ENCODE peak calls at places on chromosomes 6 and 20, in ten cellular contexts. One of them, this sample, is unnamed.

GRCh38 chr6:17361013-17361412 is 32.4 kb upstream of the CAP2 start:
- DNase-seq in fibroblast of lung: peak
- DNase-seq in neural progenitor cell: no peak
- DNase-seq in ascending aorta: no peak
- DNase-seq in testis: no peak
- DNase-seq in uterus: no peak
- DNase-seq in GM12865: no peak
- DNase-seq in CD8-positive, alpha-beta T cell: no peak
- DNase-seq in pancreas: no peak
- DNase-seq in AG10803: no peak
- DNase-seq in this sample: no peak

GRCh38 chr20:13147071-13147961 is 73.8 kb upstream of the ISM1 start:
- DNase-seq in fibroblast of lung: no peak
- DNase-seq in neural progenitor cell: no peak
- DNase-seq in ascending aorta: no peak
- DNase-seq in testis: peak
- DNase-seq in uterus: no peak
- DNase-seq in GM12865: no peak
- DNase-seq in CD8-positive, alpha-beta T cell: no peak
- DNase-seq in pancreas: no peak
- DNase-seq in AG10803: peak
- DNase-seq in this sample: no peak

GRCh38 chr6:113690255-113690956 is 166.7 kb upstream of the MARCKS start:
- DNase-seq in fibroblast of lung: peak
- DNase-seq in neural progenitor cell: no peak
- DNase-seq in ascending aorta: no peak
- DNase-seq in testis: no peak
- DNase-seq in uterus: no peak
- DNase-seq in GM12865: peak
- DNase-seq in CD8-positive, alpha-beta T cell: no peak
- DNase-seq in pancreas: no peak
- DNase-seq in AG10803: peak
- DNase-seq in this sample: peak

GRCh38 chr6:11911535-11911934 is 100.6 kb upstream of the HIVEP1 start:
- DNase-seq in fibroblast of lung: peak
- DNase-seq in neural progenitor cell: no peak
- DNase-seq in ascending aorta: no peak
- DNase-seq in testis: no peak
- DNase-seq in uterus: no peak
- DNase-seq in GM12865: no peak
- DNase-seq in CD8-positive, alpha-beta T cell: no peak
- DNase-seq in pancreas: no peak
- DNase-seq in AG10803: peak
- DNase-seq in this sample: peak

GRCh38 chr20:21681932-21682318 is 23.5 kb upstream of the PAX1 start:
- DNase-seq in fibroblast of lung: no peak
- DNase-seq in neural progenitor cell: no peak
- DNase-seq in ascending aorta: no peak
- DNase-seq in testis: no peak
- DNase-seq in uterus: no peak
- DNase-seq in GM12865: no peak
- DNase-seq in CD8-positive, alpha-beta T cell: no peak
- DNase-seq in pancreas: no peak
- DNase-seq in AG10803: no peak
- DNase-seq in this sample: no peak

GRCh38 chr6:106997392-106998257 is 23.1 kb upstream of the CD24 start:
- DNase-seq in fibroblast of lung: peak
- DNase-seq in neural progenitor cell: peak
- DNase-seq in ascending aorta: no peak
- DNase-seq in testis: peak
- DNase-seq in uterus: no peak
- DNase-seq in GM12865: peak
- DNase-seq in CD8-positive, alpha-beta T cell: peak
- DNase-seq in pancreas: peak
- DNase-seq in AG10803: peak
- DNase-seq in this sample: peak

GRCh38 chr20:14127831-14128230 is 132.5 kb downstream of the MACROD2 start:
- DNase-seq in fibroblast of lung: no peak
- DNase-seq in neural progenitor cell: no peak
- DNase-seq in ascending aorta: no peak
- DNase-seq in testis: no peak
- DNase-seq in uterus: no peak
- DNase-seq in GM12865: no peak
- DNase-seq in CD8-positive, alpha-beta T cell: no peak
- DNase-seq in pancreas: no peak
- DNase-seq in AG10803: no peak
- DNase-seq in this sample: no peak

GRCh38 chr6:105795913-105796517 is 290.1 kb upstream of the PRDM1 start:
- DNase-seq in fibroblast of lung: no peak
- DNase-seq in neural progenitor cell: no peak
- DNase-seq in ascending aorta: no peak
- DNase-seq in testis: no peak
- DNase-seq in uterus: no peak
- DNase-seq in GM12865: no peak
- DNase-seq in CD8-positive, alpha-beta T cell: no peak
- DNase-seq in pancreas: no peak
- DNase-seq in AG10803: no peak
- DNase-seq in this sample: no peak

GRCh38 chr6:42022755-42023384 is 27.5 kb upstream of the TAF8 start:
- DNase-seq in fibroblast of lung: no peak
- DNase-seq in neural progenitor cell: no peak
- DNase-seq in ascending aorta: no peak
- DNase-seq in testis: no peak
- DNase-seq in uterus: no peak
- DNase-seq in GM12865: peak
- DNase-seq in CD8-positive, alpha-beta T cell: no peak
- DNase-seq in pancreas: no peak
- DNase-seq in AG10803: no peak
- DNase-seq in this sample: no peak

GRCh38 chr6:74690365-74690764 is 515.5 kb downstream of the COL12A1 start:
- DNase-seq in fibroblast of lung: peak
- DNase-seq in neural progenitor cell: no peak
- DNase-seq in ascending aorta: no peak
- DNase-seq in testis: no peak
- DNase-seq in uterus: no peak
- DNase-seq in GM12865: no peak
- DNase-seq in CD8-positive, alpha-beta T cell: no peak
- DNase-seq in pancreas: no peak
- DNase-seq in AG10803: peak
- DNase-seq in this sample: no peak

GRCh38 chr6:20746024-20746423 is 211.8 kb downstream of the CDKAL1 start:
- DNase-seq in fibroblast of lung: peak
- DNase-seq in neural progenitor cell: no peak
- DNase-seq in ascending aorta: no peak
- DNase-seq in testis: no peak
- DNase-seq in uterus: no peak
- DNase-seq in GM12865: no peak
- DNase-seq in CD8-positive, alpha-beta T cell: no peak
- DNase-seq in pancreas: no peak
- DNase-seq in AG10803: no peak
- DNase-seq in this sample: no peak
- H3K4me3 ChIP-seq in fibroblast of lung: no peak
- H3K4me3 ChIP-seq in neural progenitor cell: no peak
- H3K4me3 ChIP-seq in ascending aorta: no peak
- H3K4me3 ChIP-seq in testis: no peak
- H3K4me3 ChIP-seq in uterus: no peak
- H3K4me3 ChIP-seq in GM12865: no peak
- H3K4me3 ChIP-seq in CD8-positive, alpha-beta T cell: no peak
- H3K4me3 ChIP-seq in pancreas: no peak
- H3K4me3 ChIP-seq in AG10803: no peak
- H3K4me3 ChIP-seq in this sample: no peak

GRCh38 chr6:169962604-169963469 is 211.4 kb downstream of the ERMARD start:
- DNase-seq in fibroblast of lung: no peak
- DNase-seq in neural progenitor cell: no peak
- DNase-seq in ascending aorta: no peak
- DNase-seq in testis: no peak
- DNase-seq in uterus: no peak
- DNase-seq in GM12865: no peak
- DNase-seq in CD8-positive, alpha-beta T cell: no peak
- DNase-seq in pancreas: no peak
- DNase-seq in AG10803: no peak
- DNase-seq in this sample: no peak
- H3K4me3 ChIP-seq in fibroblast of lung: no peak
- H3K4me3 ChIP-seq in neural progenitor cell: no peak
- H3K4me3 ChIP-seq in ascending aorta: peak
- H3K4me3 ChIP-seq in testis: no peak
- H3K4me3 ChIP-seq in uterus: no peak
- H3K4me3 ChIP-seq in GM12865: no peak
- H3K4me3 ChIP-seq in CD8-positive, alpha-beta T cell: peak
- H3K4me3 ChIP-seq in pancreas: no peak
- H3K4me3 ChIP-seq in AG10803: no peak
- H3K4me3 ChIP-seq in this sample: no peak

DNA sequence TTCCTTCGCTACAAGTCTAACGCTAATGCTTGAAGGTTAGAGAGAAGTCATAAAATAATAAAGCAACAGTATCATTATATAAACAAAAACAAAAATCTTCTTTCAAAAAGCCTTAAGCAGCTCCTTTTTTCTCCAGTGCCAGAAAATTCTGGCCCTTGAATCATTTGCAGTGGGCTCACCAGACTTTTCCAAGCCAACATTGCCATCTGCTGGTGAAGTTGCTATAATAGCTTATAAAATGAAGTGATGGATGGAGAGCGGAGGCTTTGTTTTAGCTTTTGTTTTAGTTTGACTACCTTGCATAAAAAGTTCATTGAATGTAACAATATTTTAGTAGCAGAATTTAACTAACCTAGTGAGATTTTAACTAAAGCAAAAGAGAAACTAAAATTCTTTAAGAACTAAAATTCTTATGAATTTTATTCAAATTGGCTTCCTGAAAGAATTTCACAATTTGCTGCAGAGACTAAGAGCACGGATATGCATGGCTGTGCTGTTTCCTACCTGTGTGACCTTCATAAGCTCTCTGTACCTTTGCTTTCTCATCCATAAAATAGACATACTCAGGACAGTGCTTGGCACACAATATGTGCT is 44.8 kb upstream of the SLC2A12 start:
- DNase-seq in fibroblast of lung: peak
- DNase-seq in neural progenitor cell: peak
- DNase-seq in ascending aorta: no peak
- DNase-seq in testis: peak
- DNase-seq in uterus: peak
- DNase-seq in GM12865: peak
- DNase-seq in CD8-positive, alpha-beta T cell: peak
- DNase-seq in pancreas: no peak
- DNase-seq in AG10803: peak
- DNase-seq in this sample: no peak
- H3K4me3 ChIP-seq in fibroblast of lung: no peak
- H3K4me3 ChIP-seq in neural progenitor cell: no peak
- H3K4me3 ChIP-seq in ascending aorta: no peak
- H3K4me3 ChIP-seq in testis: no peak
- H3K4me3 ChIP-seq in uterus: no peak
- H3K4me3 ChIP-seq in GM12865: no peak
- H3K4me3 ChIP-seq in CD8-positive, alpha-beta T cell: no peak
- H3K4me3 ChIP-seq in pancreas: no peak
- H3K4me3 ChIP-seq in AG10803: no peak
- H3K4me3 ChIP-seq in this sample: no peak

DNA sequence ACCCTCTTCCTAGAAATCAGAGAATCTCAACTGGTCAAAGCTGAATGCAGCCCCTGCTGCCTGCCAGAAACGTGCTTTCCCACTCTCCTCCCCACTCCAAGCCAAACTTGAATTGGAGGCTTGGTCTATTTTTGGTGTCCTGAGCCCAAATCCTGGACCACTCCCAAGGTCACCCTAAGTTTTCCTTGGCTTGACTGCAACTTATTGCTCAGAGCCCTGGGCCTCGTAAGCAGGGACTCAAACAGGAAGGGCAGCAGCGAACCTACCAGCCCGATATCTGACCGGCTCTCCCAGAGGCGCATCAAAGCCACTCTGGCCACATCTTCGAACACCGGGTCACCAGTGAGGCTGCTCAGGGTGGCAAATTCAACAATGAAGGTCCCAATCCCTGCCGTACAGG is 12.7 kb downstream of the EDEM2 start:
- DNase-seq in fibroblast of lung: peak
- DNase-seq in neural progenitor cell: no peak
- DNase-seq in ascending aorta: no peak
- DNase-seq in testis: peak
- DNase-seq in uterus: no peak
- DNase-seq in GM12865: no peak
- DNase-seq in CD8-positive, alpha-beta T cell: no peak
- DNase-seq in pancreas: peak
- DNase-seq in AG10803: no peak
- DNase-seq in this sample: no peak
- H3K4me3 ChIP-seq in fibroblast of lung: no peak
- H3K4me3 ChIP-seq in neural progenitor cell: no peak
- H3K4me3 ChIP-seq in ascending aorta: peak
- H3K4me3 ChIP-seq in testis: no peak
- H3K4me3 ChIP-seq in uterus: no peak
- H3K4me3 ChIP-seq in GM12865: no peak
- H3K4me3 ChIP-seq in CD8-positive, alpha-beta T cell: no peak
- H3K4me3 ChIP-seq in pancreas: no peak
- H3K4me3 ChIP-seq in AG10803: no peak
- H3K4me3 ChIP-seq in this sample: no peak